ENCODE peak calls at places on chromosomes 7 and 10, in seven cellular contexts. E is esophagus squamous epithelium, G is cardiac fibroblast, S is mammary epithelial cell, L is epithelial cell of esophagus, F is NB4, H is brain microvascular endothelial cell. I is an unnamed sample.

GRCh38 chr10:15791816-15792524 is 68.3 kb downstream of the MINDY3 start:
- DNase-seq in H (no peak), L (no peak), E (no peak), G (peak), F (no peak), S (no peak), I (no peak)

GRCh38 chr7:92698237-92698841 is 108.1 kb upstream of the FAM133B start:
- DNase-seq in S (peak), L (peak), F (no peak), H (peak), G (peak), E (no peak), I (no peak)

GRCh38 chr10:14560274-14560673 is 214.4 kb downstream of the FAM107B start:
- DNase-seq in L (peak), G (peak), F (peak), H (no peak), E (no peak), S (peak), I (no peak)

GRCh38 chr7:39888171-39888853 is 61.7 kb upstream of the CDK13 start:
- DNase-seq in E (no peak), H (no peak), F (peak), G (no peak), S (no peak), L (peak), I (no peak)

GRCh38 chr10:73797324-73798025 is 12.1 kb downstream of the ZSWIM8 start:
- DNase-seq in G (no peak), F (no peak), L (no peak), S (no peak), E (no peak), H (no peak), I (no peak)

GRCh38 chr10:78960316-78960800 is 108.4 kb upstream of the ZMIZ1 start:
- DNase-seq in L (peak), G (peak), E (no peak), S (peak), H (peak), F (no peak), I (no peak)

GRCh38 chr7:98913612-98914011 is 35.3 kb downstream of the TRRAP start:
- DNase-seq in F (no peak), L (no peak), S (no peak), H (no peak), E (no peak), G (peak), I (no peak)

GRCh38 chr10:30625110-30625509 is 4.4 kb downstream of the LYZL2 start:
- DNase-seq in G (peak), E (no peak), F (no peak), S (no peak), H (no peak), L (no peak), I (no peak)

GRCh38 chr7:151409555-151410404 is at the start of gene WDR86:
- DNase-seq in L (no peak), F (no peak), G (no peak), S (no peak), H (no peak), E (no peak), I (peak)

GRCh38 chr10:110215751-110216150 is 8.3 kb downstream of the MXI1 start:
- DNase-seq in G (no peak), H (no peak), L (no peak), E (no peak), F (peak), S (no peak), I (no peak)

GRCh38 chr10:125266541-125266940 is 106.2 kb upstream of the CTBP2 start:
- DNase-seq in S (no peak), G (no peak), H (no peak), F (no peak), E (no peak), L (no peak), I (no peak)

GRCh38 chr10:74514322-74514721 is 312.1 kb upstream of the KAT6B start:
- DNase-seq in L (no peak), S (no peak), H (no peak), G (no peak), F (no peak), E (no peak), I (no peak)

GRCh38 chr10:120485946-120486345 is 28.9 kb downstream of the PLPP4 start:
- DNase-seq in L (no peak), S (no peak), E (no peak), H (no peak), G (no peak), F (no peak), I (no peak)

GRCh38 chr7:55476071-55476803 is 96.1 kb downstream of the VOPP1 start:
- DNase-seq in E (no peak), H (peak), G (peak), L (no peak), F (no peak), S (no peak), I (no peak)

GRCh38 chr7:13336227-13336626 is 648.8 kb downstream of the ARL4A start:
- DNase-seq in F (no peak), H (no peak), S (peak), E (no peak), G (peak), L (peak), I (no peak)

GRCh38 chr7:79471283-79471682 is 17.8 kb upstream of the MAGI2 start:
- DNase-seq in F (no peak), E (no peak), S (peak), H (peak), L (no peak), G (no peak), I (no peak)

DNA sequence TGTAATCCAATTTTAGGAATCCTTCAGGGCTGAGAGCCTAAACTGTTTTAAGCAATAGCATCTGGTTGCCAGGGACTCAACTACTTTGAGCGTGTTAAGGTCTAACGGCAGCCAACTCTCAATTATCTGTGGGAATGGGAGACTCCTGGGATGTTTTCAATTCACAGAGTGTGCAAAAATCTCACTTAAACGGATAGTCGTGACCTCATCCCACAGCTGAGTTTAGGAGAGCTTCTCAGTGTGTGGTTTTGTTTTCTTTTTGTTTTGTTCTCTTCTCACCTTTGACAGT is 291.8 kb downstream of the AUTS2 start:
- DNase-seq in S (no peak), H (no peak), E (no peak), F (no peak), L (no peak), G (no peak), I (no peak)
- H3K4me3 ChIP-seq in S (no peak), H (no peak), E (no peak), F (no peak), L (no peak), G (no peak), I (no peak)

GRCh38 chr10:113004219-113004618 is 54.2 kb downstream of the TCF7L2 start:
- DNase-seq in F (no peak), H (no peak), G (no peak), E (no peak), S (no peak), L (no peak), I (no peak)

GRCh38 chr10:113006656-113007342 is 56.8 kb downstream of the TCF7L2 start:
- DNase-seq in L (no peak), F (no peak), S (no peak), H (no peak), E (no peak), G (no peak), I (no peak)

GRCh38 chr10:113003032-113003431 is 53.0 kb downstream of the TCF7L2 start:
- DNase-seq in G (no peak), L (no peak), H (no peak), F (no peak), S (no peak), E (no peak), I (no peak)

GRCh38 chr10:113007343-113007771 is 57.3 kb downstream of the TCF7L2 start:
- DNase-seq in F (no peak), E (no peak), S (no peak), G (no peak), H (no peak), L (no peak), I (no peak)

GRCh38 chr10:113005380-113005779 is 55.3 kb downstream of the TCF7L2 start:
- DNase-seq in F (peak), S (no peak), G (no peak), H (no peak), E (no peak), L (no peak), I (no peak)
- TF ChIP-seq CTCF in F (no peak), S (no peak), G (no peak), H (no peak), E (no peak), L (no peak), I (no peak)

GRCh38 chr10:117240730-117241529 is at the start of gene SLC18A2:
- DNase-seq in G (no peak), S (no peak), E (no peak), H (no peak), F (no peak), L (no peak), I (no peak)
- H3K4me3 ChIP-seq in G (no peak), S (no peak), E (peak), H (no peak), F (no peak), L (no peak), I (peak)

DNA sequence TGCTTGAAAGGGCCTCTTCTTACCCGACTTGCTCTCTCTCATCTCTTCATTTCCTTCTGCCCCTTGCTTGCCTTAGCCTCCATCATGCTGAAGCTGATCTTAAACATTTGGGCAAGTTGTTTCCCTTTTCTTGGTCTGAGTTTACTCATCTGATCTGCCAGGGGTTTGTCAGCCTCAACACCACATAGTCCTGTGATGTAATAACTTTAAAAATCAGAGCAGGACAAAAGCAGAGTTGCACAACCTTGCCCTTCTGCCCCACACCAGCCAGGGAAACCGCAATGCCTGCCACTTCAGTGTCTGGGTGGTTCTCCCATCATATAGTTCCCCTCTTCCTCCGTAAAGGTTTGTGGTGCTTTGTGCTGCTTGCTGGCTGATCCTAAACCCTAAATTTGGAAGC is 9.9 kb upstream of the LIPM start:
- DNase-seq in S (peak), H (peak), F (peak), E (no peak), G (peak), L (peak), I (no peak)
- TF ChIP-seq CTCF in S (no peak), H (no peak), F (no peak), E (no peak), G (no peak), L (no peak), I (no peak)

DNA sequence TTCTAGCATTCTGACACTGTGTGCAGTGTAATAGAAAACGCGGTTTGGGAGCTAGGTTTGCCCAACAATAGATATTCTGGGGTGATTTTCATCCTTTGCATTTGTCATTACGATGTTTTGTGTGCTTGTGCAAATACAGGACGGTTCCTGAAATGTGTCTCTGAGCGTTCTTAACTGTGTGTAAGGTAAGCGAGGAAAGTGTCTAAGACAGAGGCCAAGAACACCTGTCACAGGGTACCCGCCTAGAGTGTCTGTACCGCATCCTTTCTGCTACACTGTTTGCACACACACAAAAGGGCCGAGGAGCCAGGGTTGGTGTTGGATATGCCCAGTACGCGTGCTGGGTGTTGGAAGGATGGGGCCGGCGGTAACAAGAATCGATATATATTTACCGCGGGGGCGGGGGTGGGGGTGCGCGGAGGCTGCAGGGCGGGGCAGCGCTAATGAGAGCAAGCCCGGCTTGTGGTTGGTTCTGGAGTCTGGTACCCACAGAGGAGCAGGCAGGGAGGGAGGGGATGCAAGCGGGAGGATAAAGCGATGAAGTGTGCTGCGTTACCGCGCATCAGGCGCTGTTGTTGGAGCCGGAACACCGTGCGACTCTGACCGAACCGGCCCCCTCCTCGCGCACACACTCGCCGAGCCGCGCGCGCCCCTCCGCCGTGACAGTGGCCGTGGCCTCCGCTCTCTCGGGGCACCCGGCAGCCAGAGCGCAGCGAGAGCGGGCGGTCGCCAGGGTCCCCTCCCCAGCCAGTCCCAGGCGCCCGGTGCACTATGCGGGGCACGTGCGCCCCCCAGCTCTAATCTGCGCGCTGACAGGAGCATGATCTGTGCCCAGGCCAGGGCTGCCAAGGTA is at the start of gene HECW1:
- DNase-seq in E (no peak), H (no peak), G (no peak), F (no peak), L (no peak), S (no peak), I (peak)
- H3K4me3 ChIP-seq in E (peak), H (peak), G (no peak), F (no peak), L (no peak), S (peak), I (peak)

GRCh38 chr10:117698809-117699208 is 156.3 kb downstream of the EMX2 start:
- DNase-seq in G (no peak), F (no peak), S (no peak), H (no peak), E (no peak), L (no peak), I (no peak)

GRCh38 chr10:117694251-117694650 is 151.7 kb downstream of the EMX2 start:
- DNase-seq in L (no peak), G (no peak), E (no peak), F (no peak), S (no peak), H (no peak), I (no peak)

GRCh38 chr10:117699436-117700075 is 157.0 kb downstream of the EMX2 start:
- DNase-seq in H (no peak), S (peak), F (peak), G (no peak), L (no peak), E (no peak), I (no peak)

GRCh38 chr10:117697402-117697801 is 154.9 kb downstream of the EMX2 start:
- DNase-seq in G (no peak), L (no peak), H (no peak), F (no peak), S (no peak), E (no peak), I (no peak)
- TF ChIP-seq CTCF in G (no peak), L (no peak), H (no peak), F (no peak), S (no peak), E (no peak), I (no peak)

GRCh38 chr10:52316005-52316404 is 1.9 kb downstream of the DKK1 start:
- DNase-seq in G (no peak), L (no peak), H (peak), F (no peak), E (no peak), S (no peak), I (no peak)
- H3K4me3 ChIP-seq in G (peak), L (no peak), H (peak), F (no peak), E (no peak), S (peak), I (no peak)

DNA sequence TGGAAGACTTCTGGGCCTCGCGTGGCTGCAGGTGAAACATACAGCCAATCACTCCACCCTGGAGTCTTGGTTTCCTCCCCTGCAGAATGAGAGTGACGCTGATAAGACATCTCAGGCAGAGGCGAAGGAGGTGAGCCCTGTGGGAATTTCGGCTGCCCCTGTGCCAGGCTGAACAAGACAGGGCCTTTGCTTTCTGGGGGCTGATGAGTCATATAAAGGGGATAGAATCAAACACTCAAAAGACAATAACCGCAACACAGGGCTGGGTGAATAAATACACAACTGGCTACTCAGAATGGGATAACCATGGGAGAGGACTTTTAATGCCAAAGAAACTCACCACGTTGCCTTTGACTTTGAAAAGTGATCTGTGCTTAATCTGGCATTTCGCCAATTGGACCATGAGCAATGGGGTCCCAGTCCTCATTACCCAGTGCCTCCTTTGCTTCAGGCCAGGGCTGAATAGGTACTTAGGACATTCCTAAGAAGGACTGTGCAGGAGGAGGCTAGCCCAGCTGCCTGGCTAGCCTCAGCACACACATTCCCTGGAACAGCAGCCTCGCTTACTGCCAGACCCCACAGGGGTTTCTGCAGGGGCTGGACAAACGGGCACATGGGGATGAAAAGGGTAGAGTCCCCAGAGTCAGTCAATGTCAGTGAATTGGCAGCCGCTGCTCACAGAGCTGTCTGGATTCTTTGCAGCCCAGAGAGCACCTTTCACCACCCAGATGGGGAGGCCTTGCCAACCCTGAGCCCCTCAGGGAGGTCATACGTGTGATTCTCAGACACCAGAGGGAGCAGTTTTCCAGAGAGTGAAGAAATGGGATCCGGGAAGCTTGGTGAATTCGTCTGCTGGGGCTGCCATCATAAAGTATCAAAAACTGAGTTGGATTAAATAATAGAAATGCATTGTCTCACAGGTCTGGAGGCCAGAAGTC is 143.5 kb downstream of the KCNMA1 start:
- DNase-seq in L (peak), G (peak), H (no peak), F (no peak), S (peak), E (no peak), I (peak)
- TF ChIP-seq CTCF in L (peak), G (peak), H (peak), F (no peak), S (peak), E (no peak), I (peak)

GRCh38 chr10:43201545-43202131 is 63.4 kb downstream of the CSGALNACT2 start:
- DNase-seq in L (no peak), F (no peak), E (no peak), H (no peak), G (no peak), S (no peak), I (peak)
- H3K4me3 ChIP-seq in L (no peak), F (no peak), E (peak), H (no peak), G (no peak), S (no peak), I (no peak)